ENCODE peak calls at places on chromosomes 5 and 9, in ten cellular contexts. A, X, M, H, P, R, B, Q, F and S are unnamed samples.

GRCh38 chr9:4415281-4415680 is 75.0 kb upstream of the SLC1A1 start:
- DNase-seq in A (no peak), X (no peak), M (no peak), H (no peak), P (no peak), R (no peak), B (no peak), Q (no peak), F (no peak), S (no peak)

GRCh38 chr9:2818486-2819121 is 25.3 kb downstream of the PUM3 start:
- DNase-seq in A (no peak), X (no peak), M (no peak), H (no peak), P (no peak), R (no peak), B (no peak), Q (no peak), F (no peak), S (no peak)

GRCh38 chr9:119164716-119165115 is 204.5 kb downstream of the BRINP1 start:
- DNase-seq in A (no peak), X (no peak), M (no peak), H (no peak), P (no peak), R (no peak), B (no peak), Q (no peak), F (no peak), S (no peak)

GRCh38 chr5:113510836-113511451 is 2.5 kb upstream of the YTHDC2 start:
- DNase-seq in A (no peak), X (no peak), M (peak), H (no peak), P (no peak), R (peak), B (no peak), Q (no peak), F (no peak), S (no peak)

GRCh38 chr5:123708074-123708806 is 196.3 kb downstream of the CSNK1G3 start:
- DNase-seq in A (no peak), X (no peak), M (no peak), H (no peak), P (no peak), R (no peak), B (no peak), Q (no peak), F (no peak), S (no peak)

GRCh38 chr9:94916956-94917355 is 190.5 kb downstream of the AOPEP start:
- DNase-seq in A (no peak), X (no peak), M (no peak), H (no peak), P (no peak), R (no peak), B (no peak), Q (peak), F (peak), S (no peak)

GRCh38 chr5:9483251-9483650 is 62.6 kb downstream of the SEMA5A start:
- DNase-seq in A (no peak), X (no peak), M (no peak), H (no peak), P (no peak), R (no peak), B (no peak), Q (no peak), F (no peak), S (no peak)

GRCh38 chr9:91179237-91180138 is 182.2 kb downstream of the AUH start:
- DNase-seq in A (peak), X (peak), M (no peak), H (no peak), P (peak), R (no peak), B (peak), Q (no peak), F (peak), S (peak)

GRCh38 chr5:173327948-173328895 is at the start of gene STC2:
- DNase-seq in A (peak), X (peak), M (peak), H (peak), P (peak), R (peak), B (peak), Q (peak), F (peak), S (no peak)

GRCh38 chr5:15499528-15500325 is at the start of gene FBXL7:
- DNase-seq in A (peak), X (peak), M (peak), H (peak), P (no peak), R (peak), B (peak), Q (peak), F (peak), S (peak)

GRCh38 chr9:130962418-130963316 is 23.6 kb upstream of the FIBCD1 start:
- DNase-seq in A (peak), X (no peak), M (peak), H (no peak), P (peak), R (no peak), B (no peak), Q (no peak), F (no peak), S (no peak)

GRCh38 chr9:101671567-101671966 is 66.9 kb downstream of the GRIN3A start:
- DNase-seq in A (no peak), X (no peak), M (no peak), H (no peak), P (no peak), R (no peak), B (no peak), Q (no peak), F (no peak), S (no peak)

GRCh38 chr9:14452539-14452938 is 138.6 kb upstream of the NFIB start:
- DNase-seq in A (no peak), X (no peak), M (peak), H (no peak), P (no peak), R (no peak), B (no peak), Q (no peak), F (no peak), S (no peak)

GRCh38 chr9:37994639-37995347 is 74.2 kb downstream of the SHB start:
- DNase-seq in A (peak), X (peak), M (peak), H (peak), P (no peak), R (no peak), B (no peak), Q (peak), F (peak), S (peak)

GRCh38 chr5:123087173-123088030 is 1.6 kb upstream of the PRDM6 start:
- DNase-seq in A (no peak), X (no peak), M (peak), H (no peak), P (no peak), R (no peak), B (peak), Q (no peak), F (no peak), S (no peak)

GRCh38 chr5:1660037-1660400 is 136.3 kb upstream of the LPCAT1 start:
- DNase-seq in A (no peak), X (no peak), M (no peak), H (no peak), P (no peak), R (no peak), B (no peak), Q (no peak), F (peak), S (no peak)

GRCh38 chr9:137786511-137786920 is 91.1 kb upstream of the CACNA1B start:
- DNase-seq in A (no peak), X (no peak), M (no peak), H (peak), P (no peak), R (no peak), B (no peak), Q (no peak), F (no peak), S (no peak)

GRCh38 chr5:127827451-127827850 is 124.3 kb downstream of the CCDC192 start:
- DNase-seq in A (no peak), X (no peak), M (no peak), H (no peak), P (no peak), R (no peak), B (no peak), Q (no peak), F (no peak), S (no peak)

GRCh38 chr5:173472164-173472563 is 143.9 kb upstream of the STC2 start:
- DNase-seq in A (peak), X (peak), M (no peak), H (peak), P (no peak), R (peak), B (no peak), Q (no peak), F (no peak), S (peak)

GRCh38 chr5:147773587-147773986 is 8.9 kb downstream of the JAKMIP2 start:
- DNase-seq in A (no peak), X (no peak), M (no peak), H (no peak), P (no peak), R (no peak), B (no peak), Q (no peak), F (no peak), S (no peak)

GRCh38 chr5:135655326-135655725 is 76.5 kb upstream of the CXCL14 start:
- DNase-seq in A (no peak), X (no peak), M (no peak), H (no peak), P (no peak), R (no peak), B (no peak), Q (no peak), F (no peak), S (peak)

GRCh38 chr5:59021286-59021673 is 438.4 kb downstream of the RAB3C start:
- DNase-seq in A (no peak), X (no peak), M (no peak), H (no peak), P (no peak), R (no peak), B (no peak), Q (no peak), F (no peak), S (no peak)

GRCh38 chr5:170411100-170411499 is 21.9 kb upstream of the KCNMB1 start:
- DNase-seq in A (no peak), X (no peak), M (no peak), H (no peak), P (peak), R (no peak), B (no peak), Q (no peak), F (no peak), S (no peak)

GRCh38 chr9:136525841-136526499 is 19.9 kb downstream of the NOTCH1 start:
- DNase-seq in A (peak), X (peak), M (no peak), H (peak), P (no peak), R (peak), B (no peak), Q (peak), F (no peak), S (no peak)

GRCh38 chr5:148776780-148777179 is 49.6 kb upstream of the ADRB2 start:
- DNase-seq in A (peak), X (no peak), M (no peak), H (no peak), P (no peak), R (no peak), B (no peak), Q (peak), F (no peak), S (no peak)

GRCh38 chr5:141478321-141478945 is 2.7 kb downstream of the PCDHGC3 start:
- DNase-seq in A (peak), X (peak), M (no peak), H (no peak), P (no peak), R (no peak), B (peak), Q (peak), F (no peak), S (no peak)

GRCh38 chr9:97759611-97760288 is 62.6 kb upstream of the XPA start:
- DNase-seq in A (no peak), X (no peak), M (no peak), H (no peak), P (no peak), R (peak), B (no peak), Q (no peak), F (no peak), S (no peak)

GRCh38 chr5:83015676-83016075 is 61.5 kb downstream of the TMEM167A start:
- DNase-seq in A (no peak), X (no peak), M (no peak), H (no peak), P (no peak), R (no peak), B (no peak), Q (no peak), F (no peak), S (no peak)

GRCh38 chr5:32055891-32056866 is 117.9 kb downstream of the GOLPH3 start:
- DNase-seq in A (no peak), X (no peak), M (no peak), H (no peak), P (no peak), R (no peak), B (no peak), Q (no peak), F (no peak), S (no peak)

GRCh38 chr5:44974813-44975212 is 166.1 kb downstream of the MRPS30 start:
- DNase-seq in A (no peak), X (no peak), M (no peak), H (no peak), P (no peak), R (no peak), B (no peak), Q (no peak), F (no peak), S (no peak)

GRCh38 chr9:114641974-114642373 is 15.6 kb downstream of the TEX53 start:
- DNase-seq in A (no peak), X (no peak), M (no peak), H (no peak), P (no peak), R (no peak), B (no peak), Q (no peak), F (no peak), S (no peak)

GRCh38 chr5:37086466-37087178 is 162.6 kb downstream of the CPLANE1 start:
- DNase-seq in A (no peak), X (peak), M (no peak), H (no peak), P (no peak), R (peak), B (no peak), Q (no peak), F (no peak), S (no peak)

GRCh38 chr9:105672711-105673234 is 10.5 kb downstream of the TAL2 start:
- DNase-seq in A (no peak), X (no peak), M (no peak), H (no peak), P (no peak), R (no peak), B (no peak), Q (no peak), F (no peak), S (peak)

GRCh38 chr5:81188962-81189361 is 44.2 kb upstream of the CKMT2 start:
- DNase-seq in A (no peak), X (no peak), M (no peak), H (no peak), P (no peak), R (no peak), B (no peak), Q (no peak), F (no peak), S (no peak)

GRCh38 chr5:145920542-145921210 is 15.7 kb upstream of the SH3RF2 start:
- DNase-seq in A (no peak), X (no peak), M (no peak), H (no peak), P (no peak), R (no peak), B (no peak), Q (no peak), F (no peak), S (no peak)

GRCh38 chr5:135012951-135013391 is 21.1 kb downstream of the PITX1 start:
- DNase-seq in A (peak), X (no peak), M (no peak), H (peak), P (no peak), R (no peak), B (no peak), Q (no peak), F (no peak), S (no peak)

GRCh38 chr9:130766031-130766903 is 68.8 kb upstream of the ABL1 start:
- DNase-seq in A (no peak), X (peak), M (no peak), H (peak), P (no peak), R (no peak), B (no peak), Q (no peak), F (no peak), S (no peak)

GRCh38 chr5:137583129-137583528 is 84.0 kb upstream of the SPOCK1 start:
- DNase-seq in A (no peak), X (no peak), M (no peak), H (no peak), P (no peak), R (no peak), B (no peak), Q (no peak), F (no peak), S (no peak)

GRCh38 chr5:177469061-177469628 is 4.3 kb downstream of the DBN1 start:
- DNase-seq in A (no peak), X (no peak), M (peak), H (peak), P (no peak), R (no peak), B (peak), Q (no peak), F (no peak), S (no peak)

GRCh38 chr9:110179734-110180133 is 28.2 kb downstream of the C9orf152 start:
- DNase-seq in A (no peak), X (no peak), M (no peak), H (no peak), P (no peak), R (no peak), B (no peak), Q (no peak), F (no peak), S (no peak)

GRCh38 chr5:158119852-158120708 is 261.1 kb upstream of the CLINT1 start:
- DNase-seq in A (no peak), X (no peak), M (no peak), H (no peak), P (no peak), R (no peak), B (no peak), Q (no peak), F (no peak), S (no peak)
- TF ChIP-seq EP300 in A (no peak), X (no peak), M (no peak), H (no peak), P (no peak), R (no peak), B (no peak), Q (no peak), F (no peak), S (no peak)

DNA sequence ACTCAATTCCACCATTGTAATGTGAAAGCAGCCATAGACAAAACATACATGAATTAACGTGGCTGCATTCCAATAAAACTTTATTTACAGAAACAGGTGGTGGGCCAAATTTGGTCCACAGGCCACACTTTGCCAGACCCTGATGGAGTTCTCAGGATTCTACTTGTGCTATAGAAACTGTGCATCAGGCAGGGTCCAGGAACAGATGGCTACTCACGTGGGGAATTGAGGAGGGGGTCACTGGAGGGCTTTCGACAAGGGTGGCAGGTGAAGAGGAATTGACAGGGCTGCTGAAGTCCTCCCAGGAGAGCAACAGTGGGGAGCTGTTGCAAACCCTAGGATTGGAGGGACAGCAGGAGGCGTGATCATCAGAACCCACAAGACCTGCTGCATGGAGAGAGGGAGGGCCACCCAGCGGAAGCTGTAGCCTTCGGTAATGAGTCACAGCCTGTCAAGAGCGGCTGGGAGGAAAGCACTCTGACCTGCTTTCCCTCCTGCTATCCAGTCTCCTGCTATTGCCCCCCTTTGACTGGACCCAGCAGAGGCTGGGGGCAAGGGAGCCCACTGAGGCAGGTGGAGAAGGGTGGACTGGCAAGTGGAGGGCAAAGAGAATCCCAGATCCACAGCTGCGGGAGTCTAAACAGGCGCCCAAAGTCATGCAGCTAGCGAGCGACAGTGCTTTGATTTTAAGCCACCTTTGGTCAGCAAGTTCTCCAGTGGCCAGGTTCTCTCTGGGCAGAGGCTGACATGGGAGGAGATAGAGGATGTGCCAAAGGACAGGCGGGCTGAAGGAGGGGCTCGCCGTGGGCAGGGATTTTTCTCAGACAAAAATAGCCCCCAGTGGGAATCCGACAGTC is 138.3 kb upstream of the SMIM23 start:
- DNase-seq in A (no peak), X (no peak), M (no peak), H (no peak), P (peak), R (peak), B (no peak), Q (no peak), F (no peak), S (no peak)
- TF ChIP-seq POLR2AphosphoS5 in A (no peak), X (no peak), M (no peak), H (no peak), P (no peak), R (no peak), B (no peak), Q (no peak), F (no peak), S (no peak)

DNA sequence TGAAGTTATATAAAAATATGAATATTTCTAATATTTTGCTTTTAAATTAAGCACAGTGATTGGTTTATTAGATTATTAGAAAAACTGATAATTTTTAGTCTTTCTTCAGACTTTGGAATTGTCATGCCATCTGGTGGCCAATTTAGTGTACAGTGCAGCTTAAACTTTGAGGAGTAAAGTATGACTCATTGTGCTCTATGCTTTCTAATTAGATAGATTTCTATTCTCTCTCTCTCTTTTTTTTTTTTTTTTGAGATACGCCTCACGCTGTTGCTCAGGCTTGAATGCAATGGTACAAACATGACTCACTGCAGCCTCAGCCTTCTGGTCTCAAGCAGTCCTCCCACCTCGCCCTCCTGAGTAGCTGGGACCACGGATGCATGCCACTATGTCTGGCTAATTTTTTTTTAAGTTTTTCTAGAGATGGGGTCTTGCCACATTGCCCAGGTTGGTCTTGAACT is 42.1 kb upstream of the GPR21 start:
- DNase-seq in A (no peak), X (no peak), M (peak), H (no peak), P (peak), R (peak), B (no peak), Q (no peak), F (no peak), S (no peak)
- TF ChIP-seq EP300 in A (no peak), X (no peak), M (no peak), H (no peak), P (no peak), R (no peak), B (no peak), Q (no peak), F (no peak), S (no peak)

DNA sequence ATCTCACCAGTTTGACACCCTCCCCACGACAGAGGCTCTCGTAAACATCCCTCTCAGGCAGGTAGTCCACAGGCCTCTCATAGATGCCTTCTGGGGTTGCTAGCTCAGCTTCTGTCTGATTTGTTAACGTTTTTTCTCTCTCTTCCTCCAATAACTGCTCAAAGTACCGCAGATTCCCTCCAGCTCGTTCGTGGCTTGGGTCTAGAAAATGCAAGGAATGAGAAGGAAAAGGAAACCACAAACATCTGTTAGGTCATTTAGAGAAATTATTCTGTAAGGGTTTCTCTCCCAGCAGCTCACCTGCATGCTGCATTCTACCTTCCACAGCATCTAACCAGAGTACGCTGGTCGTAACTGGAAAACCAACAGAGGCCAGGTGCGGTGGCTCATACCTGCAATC is 18.5 kb downstream of the P4HA2 start:
- DNase-seq in A (no peak), X (no peak), M (no peak), H (no peak), P (no peak), R (no peak), B (no peak), Q (no peak), F (peak), S (no peak)
- TF ChIP-seq POLR2AphosphoS5 in A (no peak), X (no peak), M (no peak), H (no peak), P (no peak), R (no peak), B (no peak), Q (no peak), F (no peak), S (no peak)

DNA sequence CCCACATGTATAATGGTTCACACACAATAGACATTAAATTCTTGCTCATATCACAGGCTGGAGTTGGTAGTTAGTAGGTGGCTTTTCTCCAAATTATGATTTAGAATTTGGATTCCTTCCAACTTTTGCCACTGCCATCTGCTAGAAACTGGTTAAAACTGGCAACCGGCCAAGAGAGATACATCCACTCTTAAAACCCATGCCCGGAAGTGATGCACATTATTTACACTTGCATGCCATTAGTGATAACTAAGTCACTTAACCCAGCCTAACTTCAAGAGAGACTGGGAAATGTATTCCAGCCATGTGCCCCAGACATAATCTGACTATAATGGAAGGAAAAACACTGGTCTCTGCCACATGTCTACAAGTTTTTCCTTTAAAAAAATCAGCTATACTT is 395.7 kb upstream of the SEMA6A start:
- DNase-seq in A (no peak), X (no peak), M (peak), H (no peak), P (no peak), R (no peak), B (no peak), Q (no peak), F (no peak), S (no peak)
- TF ChIP-seq EP300 in A (no peak), X (no peak), M (peak), H (no peak), P (no peak), R (no peak), B (no peak), Q (no peak), F (no peak), S (no peak)